ENCODE peak calls at places on chromosomes 13 and 19, in five cellular contexts. One of them, this sample, is unnamed. For H3K4me1, the result is how much of the 10 kb centered on the place peaks cover.

GRCh38 chr19:40383668-40384248 is 6.2 kb downstream of the HIPK4 start:
- DNase-seq in mammary epithelial cell: no peak
- DNase-seq in SK-N-SH: no peak
- DNase-seq in neural progenitor cell: no peak
- DNase-seq in endothelial cell of umbilical vein: no peak
- DNase-seq in this sample: no peak

GRCh38 chr19:36449059-36449670 is 30.7 kb upstream of the ZFP82 start:
- DNase-seq in mammary epithelial cell: no peak
- DNase-seq in SK-N-SH: no peak
- DNase-seq in neural progenitor cell: no peak
- DNase-seq in endothelial cell of umbilical vein: no peak
- DNase-seq in this sample: no peak

GRCh38 chr13:95524270-95524901 is 28.1 kb upstream of the CLDN10 start:
- DNase-seq in mammary epithelial cell: peak
- DNase-seq in SK-N-SH: no peak
- DNase-seq in neural progenitor cell: no peak
- DNase-seq in endothelial cell of umbilical vein: no peak
- DNase-seq in this sample: no peak

GRCh38 chr19:52028780-52029123 is 573 bp upstream of the ZNF614 start:
- DNase-seq in mammary epithelial cell: no peak
- DNase-seq in SK-N-SH: peak
- DNase-seq in neural progenitor cell: no peak
- DNase-seq in endothelial cell of umbilical vein: no peak
- DNase-seq in this sample: no peak

GRCh38 chr19:40442328-40443130 is 1.6 kb downstream of the SERTAD3 start:
- DNase-seq in mammary epithelial cell: no peak
- DNase-seq in SK-N-SH: no peak
- DNase-seq in neural progenitor cell: no peak
- DNase-seq in endothelial cell of umbilical vein: no peak
- DNase-seq in this sample: peak

GRCh38 chr13:27450921-27451461 is 627 bp upstream of the MTIF3 start:
- DNase-seq in mammary epithelial cell: peak
- DNase-seq in SK-N-SH: peak
- DNase-seq in neural progenitor cell: peak
- DNase-seq in endothelial cell of umbilical vein: peak
- DNase-seq in this sample: peak

GRCh38 chr13:112859128-112859816 is 109.7 kb upstream of the MCF2L start:
- DNase-seq in mammary epithelial cell: no peak
- DNase-seq in SK-N-SH: no peak
- DNase-seq in neural progenitor cell: no peak
- DNase-seq in endothelial cell of umbilical vein: no peak
- DNase-seq in this sample: no peak

GRCh38 chr13:46804391-46804815 is 7.4 kb upstream of the ESD start:
- DNase-seq in mammary epithelial cell: peak
- DNase-seq in SK-N-SH: no peak
- DNase-seq in neural progenitor cell: no peak
- DNase-seq in endothelial cell of umbilical vein: no peak
- DNase-seq in this sample: no peak

GRCh38 chr19:4295972-4296771 is 6.0 kb downstream of the TMIGD2 start:
- DNase-seq in mammary epithelial cell: no peak
- DNase-seq in SK-N-SH: peak
- DNase-seq in neural progenitor cell: no peak
- DNase-seq in endothelial cell of umbilical vein: peak
- DNase-seq in this sample: peak

GRCh38 chr19:8578642-8579265 is 1.5 kb upstream of the MYO1F start:
- DNase-seq in mammary epithelial cell: peak
- DNase-seq in SK-N-SH: peak
- DNase-seq in neural progenitor cell: peak
- DNase-seq in endothelial cell of umbilical vein: peak
- DNase-seq in this sample: peak

GRCh38 chr13:21435710-21436151 is 23.4 kb downstream of the ZDHHC20 start:
- DNase-seq in mammary epithelial cell: peak
- DNase-seq in SK-N-SH: no peak
- DNase-seq in neural progenitor cell: no peak
- DNase-seq in endothelial cell of umbilical vein: peak
- DNase-seq in this sample: no peak

GRCh38 chr19:5691930-5692784 is 2.1 kb downstream of the RPL36 start:
- DNase-seq in mammary epithelial cell: no peak
- DNase-seq in SK-N-SH: peak
- DNase-seq in neural progenitor cell: no peak
- DNase-seq in endothelial cell of umbilical vein: no peak
- DNase-seq in this sample: no peak

GRCh38 chr19:10718205-10719196 is 622 bp downstream of the DNM2 start:
- DNase-seq in mammary epithelial cell: peak
- DNase-seq in SK-N-SH: peak
- DNase-seq in neural progenitor cell: peak
- DNase-seq in endothelial cell of umbilical vein: peak
- DNase-seq in this sample: peak

GRCh38 chr19:52638601-52639000 is 446 bp upstream of the ZNF83 start:
- DNase-seq in mammary epithelial cell: no peak
- DNase-seq in SK-N-SH: peak
- DNase-seq in neural progenitor cell: no peak
- DNase-seq in endothelial cell of umbilical vein: no peak
- DNase-seq in this sample: no peak

GRCh38 chr19:45468803-45469131 is 971 bp downstream of the FOSB start:
- DNase-seq in mammary epithelial cell: no peak
- DNase-seq in SK-N-SH: no peak
- DNase-seq in neural progenitor cell: no peak
- DNase-seq in endothelial cell of umbilical vein: no peak
- DNase-seq in this sample: peak

GRCh38 chr19:6590458-6591319 is at the start of gene CD70:
- DNase-seq in mammary epithelial cell: peak
- DNase-seq in SK-N-SH: no peak
- DNase-seq in neural progenitor cell: peak
- DNase-seq in endothelial cell of umbilical vein: no peak
- DNase-seq in this sample: peak

GRCh38 chr13:113774177-113775107 is 15.4 kb downstream of the TMEM255B start:
- DNase-seq in mammary epithelial cell: peak
- DNase-seq in SK-N-SH: peak
- DNase-seq in neural progenitor cell: no peak
- DNase-seq in endothelial cell of umbilical vein: peak
- DNase-seq in this sample: no peak

GRCh38 chr19:45476349-45476717 is 8.5 kb downstream of the FOSB start:
- DNase-seq in mammary epithelial cell: no peak
- DNase-seq in SK-N-SH: no peak
- DNase-seq in neural progenitor cell: no peak
- DNase-seq in endothelial cell of umbilical vein: no peak
- DNase-seq in this sample: no peak

GRCh38 chr13:40064723-40065122 is 409.3 kb downstream of the COG6 start:
- DNase-seq in mammary epithelial cell: peak
- DNase-seq in SK-N-SH: no peak
- DNase-seq in neural progenitor cell: no peak
- DNase-seq in endothelial cell of umbilical vein: peak
- DNase-seq in this sample: no peak

GRCh38 chr13:77274126-77274525 is 52.8 kb downstream of the MYCBP2 start:
- DNase-seq in mammary epithelial cell: no peak
- DNase-seq in SK-N-SH: no peak
- DNase-seq in neural progenitor cell: no peak
- DNase-seq in endothelial cell of umbilical vein: peak
- DNase-seq in this sample: no peak

GRCh38 chr19:10290439-10290875 is 705 bp downstream of the ICAM5 start:
- DNase-seq in mammary epithelial cell: no peak
- DNase-seq in SK-N-SH: no peak
- DNase-seq in neural progenitor cell: peak
- DNase-seq in endothelial cell of umbilical vein: no peak
- DNase-seq in this sample: no peak

GRCh38 chr13:23739597-23739996 is 149.6 kb downstream of the MIPEP start:
- DNase-seq in mammary epithelial cell: no peak
- DNase-seq in SK-N-SH: no peak
- DNase-seq in neural progenitor cell: no peak
- DNase-seq in endothelial cell of umbilical vein: no peak
- DNase-seq in this sample: no peak

GRCh38 chr13:113291129-113291528 is 5.9 kb upstream of the LAMP1 start:
- DNase-seq in mammary epithelial cell: no peak
- DNase-seq in SK-N-SH: no peak
- DNase-seq in neural progenitor cell: no peak
- DNase-seq in endothelial cell of umbilical vein: no peak
- DNase-seq in this sample: no peak

GRCh38 chr13:113407531-113408393 is 43.8 kb upstream of the GRTP1 start:
- DNase-seq in mammary epithelial cell: no peak
- DNase-seq in SK-N-SH: no peak
- DNase-seq in neural progenitor cell: peak
- DNase-seq in endothelial cell of umbilical vein: no peak
- DNase-seq in this sample: peak

GRCh38 chr19:843180-843835 is 2.5 kb downstream of the PRTN3 start:
- DNase-seq in mammary epithelial cell: no peak
- DNase-seq in SK-N-SH: peak
- DNase-seq in neural progenitor cell: peak
- DNase-seq in endothelial cell of umbilical vein: no peak
- DNase-seq in this sample: no peak

GRCh38 chr13:49022472-49023144 is 46.9 kb downstream of the FNDC3A start:
- DNase-seq in mammary epithelial cell: peak
- DNase-seq in SK-N-SH: no peak
- DNase-seq in neural progenitor cell: no peak
- DNase-seq in endothelial cell of umbilical vein: no peak
- DNase-seq in this sample: peak

GRCh38 chr19:6731822-6732221 is 5.6 kb downstream of the GPR108 start:
- DNase-seq in mammary epithelial cell: no peak
- DNase-seq in SK-N-SH: peak
- DNase-seq in neural progenitor cell: no peak
- DNase-seq in endothelial cell of umbilical vein: no peak
- DNase-seq in this sample: no peak

GRCh38 chr19:19527371-19527656 is 1.4 kb upstream of the YJEFN3 start:
- DNase-seq in mammary epithelial cell: no peak
- DNase-seq in SK-N-SH: no peak
- DNase-seq in neural progenitor cell: no peak
- DNase-seq in endothelial cell of umbilical vein: no peak
- DNase-seq in this sample: no peak

GRCh38 chr19:10566658-10567410 is 1.0 kb upstream of the KRI1 start:
- DNase-seq in mammary epithelial cell: no peak
- DNase-seq in SK-N-SH: no peak
- DNase-seq in neural progenitor cell: no peak
- DNase-seq in endothelial cell of umbilical vein: no peak
- DNase-seq in this sample: peak

GRCh38 chr19:35351441-35352176 is 3.9 kb downstream of the FFAR1 start:
- DNase-seq in mammary epithelial cell: no peak
- DNase-seq in SK-N-SH: no peak
- DNase-seq in neural progenitor cell: no peak
- DNase-seq in endothelial cell of umbilical vein: no peak
- DNase-seq in this sample: peak
- H3K4me1 ChIP-seq in mammary epithelial cell: under half
- H3K4me1 ChIP-seq in SK-N-SH: under half
- H3K4me1 ChIP-seq in neural progenitor cell: under half
- H3K4me1 ChIP-seq in endothelial cell of umbilical vein: under half
- H3K4me1 ChIP-seq in this sample: half or more

GRCh38 chr19:2034729-2035589 is 16.1 kb downstream of the MKNK2 start:
- DNase-seq in mammary epithelial cell: no peak
- DNase-seq in SK-N-SH: peak
- DNase-seq in neural progenitor cell: peak
- DNase-seq in endothelial cell of umbilical vein: no peak
- DNase-seq in this sample: peak

GRCh38 chr19:2037676-2038255 is 13.3 kb downstream of the MKNK2 start:
- DNase-seq in mammary epithelial cell: no peak
- DNase-seq in SK-N-SH: no peak
- DNase-seq in neural progenitor cell: no peak
- DNase-seq in endothelial cell of umbilical vein: no peak
- DNase-seq in this sample: peak

GRCh38 chr19:2038284-2039081 is 12.6 kb downstream of the MKNK2 start:
- DNase-seq in mammary epithelial cell: no peak
- DNase-seq in SK-N-SH: no peak
- DNase-seq in neural progenitor cell: no peak
- DNase-seq in endothelial cell of umbilical vein: no peak
- DNase-seq in this sample: peak

GRCh38 chr19:2035590-2035991 is 15.5 kb downstream of the MKNK2 start:
- DNase-seq in mammary epithelial cell: no peak
- DNase-seq in SK-N-SH: no peak
- DNase-seq in neural progenitor cell: peak
- DNase-seq in endothelial cell of umbilical vein: no peak
- DNase-seq in this sample: peak

DNA sequence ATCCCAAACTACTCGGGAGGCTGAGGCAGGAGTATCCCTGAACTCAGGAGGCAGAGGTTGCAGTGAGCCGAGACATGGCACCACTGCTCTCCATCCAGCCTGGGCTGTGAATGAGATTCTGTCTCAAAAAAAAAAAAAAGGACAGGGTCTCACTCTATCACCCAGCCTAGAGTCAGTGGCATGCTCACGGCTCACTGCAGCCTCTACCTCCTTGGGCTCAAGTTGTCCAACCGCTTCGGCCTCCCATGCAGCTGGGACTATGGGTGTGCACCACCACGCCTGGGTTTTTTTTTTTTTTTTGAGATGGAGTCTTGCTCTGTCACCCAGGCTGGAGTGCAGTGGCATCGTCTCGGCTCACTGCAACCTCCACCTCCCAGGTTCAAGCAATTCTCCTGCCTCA is 14.6 kb downstream of the MKNK2 start:
- DNase-seq in mammary epithelial cell: no peak
- DNase-seq in SK-N-SH: no peak
- DNase-seq in neural progenitor cell: no peak
- DNase-seq in endothelial cell of umbilical vein: no peak
- DNase-seq in this sample: peak
- H3K27ac ChIP-seq in mammary epithelial cell: no peak
- H3K27ac ChIP-seq in SK-N-SH: no peak
- H3K27ac ChIP-seq in neural progenitor cell: no peak
- H3K27ac ChIP-seq in endothelial cell of umbilical vein: no peak
- H3K27ac ChIP-seq in this sample: no peak

DNA sequence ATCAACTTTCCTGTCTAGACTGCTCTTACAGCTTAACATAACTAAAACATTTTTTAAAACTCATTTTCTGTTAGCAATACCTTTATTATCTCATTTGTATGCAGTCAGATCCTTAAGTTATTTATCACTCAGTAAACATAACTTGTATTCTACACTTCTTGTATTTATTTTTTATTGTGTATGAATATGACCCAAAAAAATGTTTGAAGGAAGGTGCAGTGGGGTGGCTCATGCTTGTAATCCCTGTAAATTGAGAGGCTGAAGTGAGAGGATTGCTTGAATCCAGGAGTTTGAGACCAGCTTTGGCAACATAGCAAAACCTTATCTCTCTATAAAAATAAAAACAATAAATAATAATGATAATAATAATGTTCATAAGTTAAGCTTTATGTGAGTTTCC is 1004.8 kb downstream of the SLITRK5 start:
- DNase-seq in mammary epithelial cell: no peak
- DNase-seq in SK-N-SH: no peak
- DNase-seq in neural progenitor cell: no peak
- DNase-seq in endothelial cell of umbilical vein: no peak
- DNase-seq in this sample: no peak
- H3K4me2 ChIP-seq in mammary epithelial cell: no peak
- H3K4me2 ChIP-seq in SK-N-SH: no peak
- H3K4me2 ChIP-seq in neural progenitor cell: no peak
- H3K4me2 ChIP-seq in endothelial cell of umbilical vein: no peak
- H3K4me2 ChIP-seq in this sample: no peak

GRCh38 chr19:13839938-13840750 is 36.8 kb upstream of the NANOS3 start:
- DNase-seq in mammary epithelial cell: peak
- DNase-seq in SK-N-SH: no peak
- DNase-seq in neural progenitor cell: no peak
- DNase-seq in endothelial cell of umbilical vein: peak
- DNase-seq in this sample: peak

GRCh38 chr19:13839193-13839937 is 37.6 kb upstream of the NANOS3 start:
- DNase-seq in mammary epithelial cell: peak
- DNase-seq in SK-N-SH: peak
- DNase-seq in neural progenitor cell: peak
- DNase-seq in endothelial cell of umbilical vein: peak
- DNase-seq in this sample: peak

GRCh38 chr19:13840751-13841338 is 36.1 kb upstream of the NANOS3 start:
- DNase-seq in mammary epithelial cell: no peak
- DNase-seq in SK-N-SH: peak
- DNase-seq in neural progenitor cell: no peak
- DNase-seq in endothelial cell of umbilical vein: no peak
- DNase-seq in this sample: no peak

GRCh38 chr19:13838071-13838942 is 38.6 kb upstream of the NANOS3 start:
- DNase-seq in mammary epithelial cell: no peak
- DNase-seq in SK-N-SH: no peak
- DNase-seq in neural progenitor cell: no peak
- DNase-seq in endothelial cell of umbilical vein: no peak
- DNase-seq in this sample: peak

GRCh38 chr19:13838943-13839192 is 38.1 kb upstream of the NANOS3 start:
- DNase-seq in mammary epithelial cell: no peak
- DNase-seq in SK-N-SH: peak
- DNase-seq in neural progenitor cell: no peak
- DNase-seq in endothelial cell of umbilical vein: no peak
- DNase-seq in this sample: no peak
- H3K4me1 ChIP-seq in mammary epithelial cell: under half
- H3K4me1 ChIP-seq in SK-N-SH: half or more
- H3K4me1 ChIP-seq in neural progenitor cell: under half
- H3K4me1 ChIP-seq in endothelial cell of umbilical vein: under half
- H3K4me1 ChIP-seq in this sample: under half

This sample was measured in Karpas-422.